ENCODE peak calls at places on chromosomes 13 and 19, in six cellular contexts. One of them, this sample, is unnamed. For H3K4me1, the result is how much of the 10 kb centered on the place peaks cover.

GRCh38 chr13:75544681-75545333 is 4.8 kb upstream of the UCHL3 start:
- DNase-seq in sigmoid colon: no peak
- DNase-seq in upper lobe of left lung: no peak
- DNase-seq in tibial nerve: no peak
- DNase-seq in stomach: no peak
- DNase-seq in A549: no peak
- DNase-seq in this sample: no peak

GRCh38 chr19:4583961-4584669 is 24.6 kb upstream of the SEMA6B start:
- DNase-seq in sigmoid colon: no peak
- DNase-seq in upper lobe of left lung: peak
- DNase-seq in tibial nerve: no peak
- DNase-seq in stomach: no peak
- DNase-seq in A549: no peak
- DNase-seq in this sample: no peak

GRCh38 chr13:51618626-51619025 is 34.4 kb downstream of the WDFY2 start:
- DNase-seq in sigmoid colon: no peak
- DNase-seq in upper lobe of left lung: no peak
- DNase-seq in tibial nerve: no peak
- DNase-seq in stomach: no peak
- DNase-seq in A549: no peak
- DNase-seq in this sample: no peak

GRCh38 chr19:1986357-1987162 is 29.0 kb downstream of the BTBD2 start:
- DNase-seq in sigmoid colon: peak
- DNase-seq in upper lobe of left lung: peak
- DNase-seq in tibial nerve: no peak
- DNase-seq in stomach: no peak
- DNase-seq in A549: no peak
- DNase-seq in this sample: no peak

GRCh38 chr13:43422061-43422460 is 364.7 kb downstream of the ENOX1 start:
- DNase-seq in sigmoid colon: no peak
- DNase-seq in upper lobe of left lung: no peak
- DNase-seq in tibial nerve: no peak
- DNase-seq in stomach: no peak
- DNase-seq in A549: no peak
- DNase-seq in this sample: no peak

GRCh38 chr19:45076029-45076850 is at the start of gene ZNF296:
- DNase-seq in sigmoid colon: peak
- DNase-seq in upper lobe of left lung: peak
- DNase-seq in tibial nerve: peak
- DNase-seq in stomach: peak
- DNase-seq in A549: peak
- DNase-seq in this sample: peak

GRCh38 chr19:1026189-1027019 is at the start of gene CNN2:
- DNase-seq in sigmoid colon: peak
- DNase-seq in upper lobe of left lung: peak
- DNase-seq in tibial nerve: peak
- DNase-seq in stomach: peak
- DNase-seq in A549: peak
- DNase-seq in this sample: peak

GRCh38 chr19:33806434-33806881 is 9.8 kb downstream of the KCTD15 start:
- DNase-seq in sigmoid colon: no peak
- DNase-seq in upper lobe of left lung: no peak
- DNase-seq in tibial nerve: no peak
- DNase-seq in stomach: no peak
- DNase-seq in A549: no peak
- DNase-seq in this sample: peak

GRCh38 chr13:76836311-76836710 is 49.9 kb downstream of the KCTD12 start:
- DNase-seq in sigmoid colon: no peak
- DNase-seq in upper lobe of left lung: no peak
- DNase-seq in tibial nerve: no peak
- DNase-seq in stomach: no peak
- DNase-seq in A549: no peak
- DNase-seq in this sample: no peak

GRCh38 chr13:43755844-43756243 is 30.9 kb downstream of the ENOX1 start:
- DNase-seq in sigmoid colon: no peak
- DNase-seq in upper lobe of left lung: no peak
- DNase-seq in tibial nerve: no peak
- DNase-seq in stomach: no peak
- DNase-seq in A549: no peak
- DNase-seq in this sample: no peak

GRCh38 chr13:95698047-95698749 is 21.3 kb downstream of the DNAJC3 start:
- DNase-seq in sigmoid colon: no peak
- DNase-seq in upper lobe of left lung: no peak
- DNase-seq in tibial nerve: no peak
- DNase-seq in stomach: no peak
- DNase-seq in A549: no peak
- DNase-seq in this sample: no peak

GRCh38 chr13:99191900-99192399 is 8.7 kb upstream of the UBAC2 start:
- DNase-seq in sigmoid colon: no peak
- DNase-seq in upper lobe of left lung: no peak
- DNase-seq in tibial nerve: no peak
- DNase-seq in stomach: peak
- DNase-seq in A549: no peak
- DNase-seq in this sample: peak

GRCh38 chr19:14167594-14168138 is 31.3 kb upstream of the ASF1B start:
- DNase-seq in sigmoid colon: no peak
- DNase-seq in upper lobe of left lung: no peak
- DNase-seq in tibial nerve: no peak
- DNase-seq in stomach: no peak
- DNase-seq in A549: no peak
- DNase-seq in this sample: no peak

GRCh38 chr13:77176350-77176749 is 149.4 kb upstream of the FBXL3 start:
- DNase-seq in sigmoid colon: no peak
- DNase-seq in upper lobe of left lung: no peak
- DNase-seq in tibial nerve: no peak
- DNase-seq in stomach: no peak
- DNase-seq in A549: no peak
- DNase-seq in this sample: no peak

GRCh38 chr19:21588202-21588601 is 82.8 kb downstream of the ZNF429 start:
- DNase-seq in sigmoid colon: no peak
- DNase-seq in upper lobe of left lung: no peak
- DNase-seq in tibial nerve: no peak
- DNase-seq in stomach: no peak
- DNase-seq in A549: no peak
- DNase-seq in this sample: peak

GRCh38 chr19:32830231-32831014 is 39.1 kb downstream of the SLC7A9 start:
- DNase-seq in sigmoid colon: no peak
- DNase-seq in upper lobe of left lung: no peak
- DNase-seq in tibial nerve: no peak
- DNase-seq in stomach: no peak
- DNase-seq in A549: no peak
- DNase-seq in this sample: no peak

GRCh38 chr19:49490287-49491029 is 3.0 kb downstream of the RPL13A start:
- DNase-seq in sigmoid colon: no peak
- DNase-seq in upper lobe of left lung: no peak
- DNase-seq in tibial nerve: no peak
- DNase-seq in stomach: no peak
- DNase-seq in A549: no peak
- DNase-seq in this sample: no peak

GRCh38 chr13:113657851-113658741 is at the start of gene ATP4B:
- DNase-seq in sigmoid colon: peak
- DNase-seq in upper lobe of left lung: peak
- DNase-seq in tibial nerve: no peak
- DNase-seq in stomach: peak
- DNase-seq in A549: no peak
- DNase-seq in this sample: peak

GRCh38 chr13:89380101-89380500 is 1708.9 kb downstream of the SLITRK5 start:
- DNase-seq in sigmoid colon: no peak
- DNase-seq in upper lobe of left lung: no peak
- DNase-seq in tibial nerve: no peak
- DNase-seq in stomach: peak
- DNase-seq in A549: no peak
- DNase-seq in this sample: peak

GRCh38 chr19:29400917-29401711 is 124.7 kb upstream of the VSTM2B start:
- DNase-seq in sigmoid colon: no peak
- DNase-seq in upper lobe of left lung: peak
- DNase-seq in tibial nerve: no peak
- DNase-seq in stomach: no peak
- DNase-seq in A549: no peak
- DNase-seq in this sample: no peak

GRCh38 chr19:56750658-56751057 is 79.1 kb upstream of the ZNF835 start:
- DNase-seq in sigmoid colon: no peak
- DNase-seq in upper lobe of left lung: no peak
- DNase-seq in tibial nerve: no peak
- DNase-seq in stomach: no peak
- DNase-seq in A549: no peak
- DNase-seq in this sample: no peak

GRCh38 chr19:45254044-45254531 is 3.0 kb downstream of the MARK4 start:
- DNase-seq in sigmoid colon: no peak
- DNase-seq in upper lobe of left lung: peak
- DNase-seq in tibial nerve: no peak
- DNase-seq in stomach: no peak
- DNase-seq in A549: no peak
- DNase-seq in this sample: no peak

GRCh38 chr13:82758056-82758455 is 1124.2 kb downstream of the SLITRK1 start:
- DNase-seq in sigmoid colon: no peak
- DNase-seq in upper lobe of left lung: no peak
- DNase-seq in tibial nerve: no peak
- DNase-seq in stomach: no peak
- DNase-seq in A549: no peak
- DNase-seq in this sample: no peak

GRCh38 chr19:54790711-54791110 is 12.7 kb upstream of the KIR2DL4 start:
- DNase-seq in sigmoid colon: peak
- DNase-seq in upper lobe of left lung: no peak
- DNase-seq in tibial nerve: no peak
- DNase-seq in stomach: no peak
- DNase-seq in A549: no peak
- DNase-seq in this sample: no peak

GRCh38 chr13:38830442-38831045 is 143.7 kb downstream of the FREM2 start:
- DNase-seq in sigmoid colon: no peak
- DNase-seq in upper lobe of left lung: no peak
- DNase-seq in tibial nerve: no peak
- DNase-seq in stomach: no peak
- DNase-seq in A549: no peak
- DNase-seq in this sample: no peak

GRCh38 chr13:21014666-21015170 is 46.7 kb downstream of the LATS2 start:
- DNase-seq in sigmoid colon: peak
- DNase-seq in upper lobe of left lung: no peak
- DNase-seq in tibial nerve: no peak
- DNase-seq in stomach: no peak
- DNase-seq in A549: no peak
- DNase-seq in this sample: no peak

GRCh38 chr13:111630411-111630810 is 310.0 kb downstream of the TEX29 start:
- DNase-seq in sigmoid colon: no peak
- DNase-seq in upper lobe of left lung: no peak
- DNase-seq in tibial nerve: no peak
- DNase-seq in stomach: no peak
- DNase-seq in A549: no peak
- DNase-seq in this sample: no peak

GRCh38 chr19:39968789-39969188 is 2.2 kb upstream of the PSMC4 start:
- DNase-seq in sigmoid colon: no peak
- DNase-seq in upper lobe of left lung: peak
- DNase-seq in tibial nerve: no peak
- DNase-seq in stomach: peak
- DNase-seq in A549: no peak
- DNase-seq in this sample: no peak

GRCh38 chr13:38635030-38635429 is 51.8 kb upstream of the FREM2 start:
- DNase-seq in sigmoid colon: no peak
- DNase-seq in upper lobe of left lung: no peak
- DNase-seq in tibial nerve: no peak
- DNase-seq in stomach: no peak
- DNase-seq in A549: no peak
- DNase-seq in this sample: no peak

GRCh38 chr13:110361365-110361911 is 54.4 kb downstream of the COL4A2 start:
- DNase-seq in sigmoid colon: peak
- DNase-seq in upper lobe of left lung: no peak
- DNase-seq in tibial nerve: peak
- DNase-seq in stomach: no peak
- DNase-seq in A549: no peak
- DNase-seq in this sample: peak
- TF ChIP-seq EP300 in sigmoid colon: no peak
- TF ChIP-seq EP300 in upper lobe of left lung: no peak
- TF ChIP-seq EP300 in tibial nerve: peak
- TF ChIP-seq EP300 in stomach: peak
- TF ChIP-seq EP300 in A549: no peak
- TF ChIP-seq EP300 in this sample: peak

DNA sequence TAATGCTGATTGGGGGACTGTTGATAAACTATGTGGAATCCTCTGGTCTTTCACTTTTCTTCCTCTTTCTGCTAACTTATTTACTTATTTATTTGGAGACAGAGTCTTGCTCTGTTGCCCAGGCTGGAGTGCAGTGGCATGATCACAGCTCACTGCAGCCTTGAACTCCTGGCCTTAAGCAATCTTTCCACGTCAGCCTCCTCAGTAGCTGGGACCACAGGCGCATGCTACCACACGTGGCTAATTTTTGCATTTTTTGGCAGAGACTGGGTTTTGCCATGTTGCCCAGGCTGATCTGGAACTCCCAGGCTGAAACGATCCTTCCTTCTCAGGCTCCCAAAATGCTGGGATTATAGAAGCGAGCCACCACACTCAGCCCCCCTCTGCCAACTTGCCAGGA is 77.5 kb downstream of the ELF1 start:
- DNase-seq in sigmoid colon: no peak
- DNase-seq in upper lobe of left lung: no peak
- DNase-seq in tibial nerve: no peak
- DNase-seq in stomach: no peak
- DNase-seq in A549: no peak
- DNase-seq in this sample: no peak
- H3K4me1 ChIP-seq in sigmoid colon: under half
- H3K4me1 ChIP-seq in upper lobe of left lung: under half
- H3K4me1 ChIP-seq in tibial nerve: under half
- H3K4me1 ChIP-seq in stomach: under half
- H3K4me1 ChIP-seq in A549: under half
- H3K4me1 ChIP-seq in this sample: under half

DNA sequence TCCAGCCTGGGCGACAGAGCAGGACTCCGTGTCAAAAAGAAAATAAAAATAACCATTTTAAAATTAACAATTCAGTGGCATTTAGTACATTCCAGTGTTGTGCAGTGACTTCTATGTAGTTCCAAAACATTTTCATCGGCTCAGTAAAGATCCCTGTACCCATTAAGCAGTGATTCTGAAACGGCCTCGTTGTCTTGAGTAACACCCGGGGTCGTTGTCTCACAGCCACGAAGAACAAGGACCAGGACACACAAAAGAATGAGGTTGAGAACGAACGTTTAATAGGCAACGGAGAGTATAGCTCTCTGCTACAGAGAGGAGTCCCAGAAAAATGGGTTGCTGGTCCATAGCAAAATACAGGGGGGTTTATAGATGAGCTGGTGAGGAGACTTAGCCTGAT is 2.4 kb upstream of the TMED1 start:
- DNase-seq in sigmoid colon: no peak
- DNase-seq in upper lobe of left lung: no peak
- DNase-seq in tibial nerve: no peak
- DNase-seq in stomach: no peak
- DNase-seq in A549: no peak
- DNase-seq in this sample: no peak
- TF ChIP-seq POLR2A in sigmoid colon: no peak
- TF ChIP-seq POLR2A in upper lobe of left lung: no peak
- TF ChIP-seq POLR2A in tibial nerve: no peak
- TF ChIP-seq POLR2A in stomach: no peak
- TF ChIP-seq POLR2A in A549: no peak
- TF ChIP-seq POLR2A in this sample: no peak

DNA sequence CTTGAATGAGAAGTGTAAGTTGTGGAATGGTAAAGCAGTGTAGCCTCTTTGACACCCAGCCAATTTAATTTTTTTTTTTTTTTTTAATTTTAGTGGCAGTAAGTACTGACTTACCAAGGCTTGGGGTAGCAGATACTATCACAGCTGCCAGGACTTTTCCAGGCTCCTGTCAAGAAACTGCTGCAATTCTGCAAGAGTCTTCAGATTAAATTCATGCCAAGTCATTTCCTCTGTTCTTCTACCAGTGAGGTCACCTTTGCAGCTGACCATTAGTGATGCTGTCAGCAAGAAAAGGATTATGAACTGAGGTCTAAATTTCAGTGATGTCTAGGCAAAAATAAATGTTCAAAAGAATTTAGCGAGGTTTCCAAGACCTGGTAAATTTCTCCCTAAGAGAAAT is 91.2 kb downstream of the GGACT start:
- DNase-seq in sigmoid colon: no peak
- DNase-seq in upper lobe of left lung: no peak
- DNase-seq in tibial nerve: no peak
- DNase-seq in stomach: no peak
- DNase-seq in A549: no peak
- DNase-seq in this sample: no peak
- TF ChIP-seq EP300 in sigmoid colon: no peak
- TF ChIP-seq EP300 in upper lobe of left lung: no peak
- TF ChIP-seq EP300 in tibial nerve: no peak
- TF ChIP-seq EP300 in stomach: no peak
- TF ChIP-seq EP300 in A549: no peak
- TF ChIP-seq EP300 in this sample: no peak

This sample was measured in transverse colon.